ENCODE peak calls at places on chromosomes 13 and 19, in six cellular contexts. One of them, this sample, is unnamed.

GRCh38 chr13:20711301-20712044 is 8.0 kb downstream of the IL17D start:
- DNase-seq in bronchial epithelial cell: no peak
- DNase-seq in nephron progenitor cell: peak; percentile 70
- DNase-seq in fibroblast of the aortic adventitia: no peak
- DNase-seq in IMR-90: no peak
- DNase-seq in iPS-NIHi11: peak; percentile 33
- DNase-seq in this sample: peak; percentile 66

GRCh38 chr19:5120833-5121232 is 151.9 kb downstream of the KDM4B start:
- DNase-seq in bronchial epithelial cell: no peak
- DNase-seq in nephron progenitor cell: no peak
- DNase-seq in fibroblast of the aortic adventitia: no peak
- DNase-seq in IMR-90: no peak
- DNase-seq in iPS-NIHi11: no peak
- DNase-seq in this sample: no peak

GRCh38 chr13:59532405-59532804 is 631.3 kb downstream of the DIAPH3 start:
- DNase-seq in bronchial epithelial cell: peak; percentile 73
- DNase-seq in nephron progenitor cell: no peak
- DNase-seq in fibroblast of the aortic adventitia: no peak
- DNase-seq in IMR-90: no peak
- DNase-seq in iPS-NIHi11: no peak
- DNase-seq in this sample: no peak

GRCh38 chr19:49430678-49431329 is 5.6 kb downstream of the GFY start:
- DNase-seq in bronchial epithelial cell: no peak
- DNase-seq in nephron progenitor cell: no peak
- DNase-seq in fibroblast of the aortic adventitia: no peak
- DNase-seq in IMR-90: no peak
- DNase-seq in iPS-NIHi11: no peak
- DNase-seq in this sample: no peak

GRCh38 chr13:21040120-21040834 is 21.1 kb downstream of the LATS2 start:
- DNase-seq in bronchial epithelial cell: no peak
- DNase-seq in nephron progenitor cell: no peak
- DNase-seq in fibroblast of the aortic adventitia: no peak
- DNase-seq in IMR-90: no peak
- DNase-seq in iPS-NIHi11: no peak
- DNase-seq in this sample: no peak

GRCh38 chr13:55516610-55517009 is 1624.1 kb upstream of the PRR20A start:
- DNase-seq in bronchial epithelial cell: no peak
- DNase-seq in nephron progenitor cell: no peak
- DNase-seq in fibroblast of the aortic adventitia: no peak
- DNase-seq in IMR-90: no peak
- DNase-seq in iPS-NIHi11: no peak
- DNase-seq in this sample: no peak

GRCh38 chr19:11598103-11598483 is 810 bp downstream of the ZNF627 start:
- DNase-seq in bronchial epithelial cell: peak; percentile 8
- DNase-seq in nephron progenitor cell: no peak
- DNase-seq in fibroblast of the aortic adventitia: peak; percentile 43
- DNase-seq in IMR-90: no peak
- DNase-seq in iPS-NIHi11: no peak
- DNase-seq in this sample: no peak

GRCh38 chr19:14081797-14082674 is 3.5 kb downstream of the C19orf67 start:
- DNase-seq in bronchial epithelial cell: peak; percentile 82
- DNase-seq in nephron progenitor cell: no peak
- DNase-seq in fibroblast of the aortic adventitia: no peak
- DNase-seq in IMR-90: peak; percentile 27
- DNase-seq in iPS-NIHi11: no peak
- DNase-seq in this sample: peak; percentile 71

GRCh38 chr13:29956771-29957170 is 106.4 kb upstream of the UBL3 start:
- DNase-seq in bronchial epithelial cell: no peak
- DNase-seq in nephron progenitor cell: peak; percentile 30
- DNase-seq in fibroblast of the aortic adventitia: no peak
- DNase-seq in IMR-90: no peak
- DNase-seq in iPS-NIHi11: no peak
- DNase-seq in this sample: no peak

GRCh38 chr13:110925023-110925608 is 10.2 kb upstream of the ANKRD10 start:
- DNase-seq in bronchial epithelial cell: no peak
- DNase-seq in nephron progenitor cell: peak; percentile 24
- DNase-seq in fibroblast of the aortic adventitia: no peak
- DNase-seq in IMR-90: no peak
- DNase-seq in iPS-NIHi11: no peak
- DNase-seq in this sample: no peak

GRCh38 chr13:113207890-113208423 is 512 bp downstream of the PCID2 start:
- DNase-seq in bronchial epithelial cell: peak; percentile 31
- DNase-seq in nephron progenitor cell: no peak
- DNase-seq in fibroblast of the aortic adventitia: peak; percentile 46
- DNase-seq in IMR-90: peak; percentile 59
- DNase-seq in iPS-NIHi11: peak; percentile 54
- DNase-seq in this sample: peak; percentile 78

GRCh38 chr13:75544681-75545333 is 4.8 kb upstream of the UCHL3 start:
- DNase-seq in bronchial epithelial cell: peak; percentile 85
- DNase-seq in nephron progenitor cell: no peak
- DNase-seq in fibroblast of the aortic adventitia: peak; percentile 88
- DNase-seq in IMR-90: peak; percentile 90
- DNase-seq in iPS-NIHi11: no peak
- DNase-seq in this sample: no peak

GRCh38 chr13:30869491-30869890 is 36.6 kb upstream of the MEDAG start:
- DNase-seq in bronchial epithelial cell: no peak
- DNase-seq in nephron progenitor cell: no peak
- DNase-seq in fibroblast of the aortic adventitia: peak; percentile 86
- DNase-seq in IMR-90: peak; percentile 50
- DNase-seq in iPS-NIHi11: no peak
- DNase-seq in this sample: peak; percentile 76

GRCh38 chr13:51620165-51620983 is 36.1 kb downstream of the WDFY2 start:
- DNase-seq in bronchial epithelial cell: no peak
- DNase-seq in nephron progenitor cell: no peak
- DNase-seq in fibroblast of the aortic adventitia: no peak
- DNase-seq in IMR-90: no peak
- DNase-seq in iPS-NIHi11: no peak
- DNase-seq in this sample: no peak

GRCh38 chr19:45542234-45542668 is 35.0 kb downstream of the VASP start:
- DNase-seq in bronchial epithelial cell: peak; percentile 47
- DNase-seq in nephron progenitor cell: no peak
- DNase-seq in fibroblast of the aortic adventitia: no peak
- DNase-seq in IMR-90: no peak
- DNase-seq in iPS-NIHi11: no peak
- DNase-seq in this sample: no peak

GRCh38 chr19:18194554-18195238 is 1.7 kb downstream of the MPV17L2 start:
- DNase-seq in bronchial epithelial cell: no peak
- DNase-seq in nephron progenitor cell: peak; percentile 58
- DNase-seq in fibroblast of the aortic adventitia: peak; percentile 82
- DNase-seq in IMR-90: peak; percentile 34
- DNase-seq in iPS-NIHi11: peak; percentile 84
- DNase-seq in this sample: peak; percentile 81

GRCh38 chr19:42313840-42314755 is 989 bp downstream of the TMEM145 start:
- DNase-seq in bronchial epithelial cell: no peak
- DNase-seq in nephron progenitor cell: no peak
- DNase-seq in fibroblast of the aortic adventitia: no peak
- DNase-seq in IMR-90: no peak
- DNase-seq in iPS-NIHi11: no peak
- DNase-seq in this sample: no peak

GRCh38 chr19:46528601-46529447 is 33.2 kb upstream of the PNMA8B start:
- DNase-seq in bronchial epithelial cell: no peak
- DNase-seq in nephron progenitor cell: no peak
- DNase-seq in fibroblast of the aortic adventitia: no peak
- DNase-seq in IMR-90: no peak
- DNase-seq in iPS-NIHi11: no peak
- DNase-seq in this sample: no peak

GRCh38 chr13:59531571-59532091 is 632.1 kb downstream of the DIAPH3 start:
- DNase-seq in bronchial epithelial cell: peak; percentile 65
- DNase-seq in nephron progenitor cell: no peak
- DNase-seq in fibroblast of the aortic adventitia: peak; percentile 83
- DNase-seq in IMR-90: peak; percentile 89
- DNase-seq in iPS-NIHi11: peak; percentile 45
- DNase-seq in this sample: peak; percentile 87

GRCh38 chr19:11624064-11624463 is 26.8 kb downstream of the ZNF627 start:
- DNase-seq in bronchial epithelial cell: peak; percentile 50
- DNase-seq in nephron progenitor cell: no peak
- DNase-seq in fibroblast of the aortic adventitia: peak; percentile 76
- DNase-seq in IMR-90: peak; percentile 35
- DNase-seq in iPS-NIHi11: no peak
- DNase-seq in this sample: no peak

GRCh38 chr19:9917322-9917721 is 19.0 kb downstream of the OLFM2 start:
- DNase-seq in bronchial epithelial cell: peak; percentile 46
- DNase-seq in nephron progenitor cell: peak; percentile 36
- DNase-seq in fibroblast of the aortic adventitia: peak; percentile 52
- DNase-seq in IMR-90: peak; percentile 60
- DNase-seq in iPS-NIHi11: peak; percentile 84
- DNase-seq in this sample: peak; percentile 80

GRCh38 chr19:38012944-38013343 is 105.9 kb downstream of the SIPA1L3 start:
- DNase-seq in bronchial epithelial cell: no peak
- DNase-seq in nephron progenitor cell: no peak
- DNase-seq in fibroblast of the aortic adventitia: no peak
- DNase-seq in IMR-90: no peak
- DNase-seq in iPS-NIHi11: no peak
- DNase-seq in this sample: no peak

GRCh38 chr19:56312787-56313343 is 1.8 kb downstream of the ZSCAN5A start:
- DNase-seq in bronchial epithelial cell: no peak
- DNase-seq in nephron progenitor cell: no peak
- DNase-seq in fibroblast of the aortic adventitia: no peak
- DNase-seq in IMR-90: no peak
- DNase-seq in iPS-NIHi11: no peak
- DNase-seq in this sample: no peak

GRCh38 chr19:12792048-12792852 is 964 bp downstream of the JUNB start:
- DNase-seq in bronchial epithelial cell: no peak
- DNase-seq in nephron progenitor cell: peak; percentile 71
- DNase-seq in fibroblast of the aortic adventitia: peak; percentile 48
- DNase-seq in IMR-90: peak; percentile 55
- DNase-seq in iPS-NIHi11: no peak
- DNase-seq in this sample: peak; percentile 82

GRCh38 chr13:39038569-39038898 is 278 bp downstream of the NHLRC3 start:
- DNase-seq in bronchial epithelial cell: no peak
- DNase-seq in nephron progenitor cell: no peak
- DNase-seq in fibroblast of the aortic adventitia: no peak
- DNase-seq in IMR-90: no peak
- DNase-seq in iPS-NIHi11: no peak
- DNase-seq in this sample: no peak

GRCh38 chr13:113342820-113343691 is 20.9 kb downstream of the GRTP1 start:
- DNase-seq in bronchial epithelial cell: no peak
- DNase-seq in nephron progenitor cell: no peak
- DNase-seq in fibroblast of the aortic adventitia: no peak
- DNase-seq in IMR-90: no peak
- DNase-seq in iPS-NIHi11: no peak
- DNase-seq in this sample: peak; percentile 46

GRCh38 chr13:51519839-51520238 is 64.4 kb upstream of the WDFY2 start:
- DNase-seq in bronchial epithelial cell: peak; percentile 86
- DNase-seq in nephron progenitor cell: no peak
- DNase-seq in fibroblast of the aortic adventitia: peak; percentile 75
- DNase-seq in IMR-90: peak; percentile 61
- DNase-seq in iPS-NIHi11: no peak
- DNase-seq in this sample: no peak

GRCh38 chr13:50353651-50354415 is 338.6 kb downstream of the KCNRG start:
- DNase-seq in bronchial epithelial cell: peak; percentile 93
- DNase-seq in nephron progenitor cell: no peak
- DNase-seq in fibroblast of the aortic adventitia: peak; percentile 33
- DNase-seq in IMR-90: peak; percentile 62
- DNase-seq in iPS-NIHi11: no peak
- DNase-seq in this sample: no peak

GRCh38 chr19:6743714-6744380 is 4.4 kb downstream of the TRIP10 start:
- DNase-seq in bronchial epithelial cell: no peak
- DNase-seq in nephron progenitor cell: no peak
- DNase-seq in fibroblast of the aortic adventitia: no peak
- DNase-seq in IMR-90: peak; percentile 37
- DNase-seq in iPS-NIHi11: no peak
- DNase-seq in this sample: no peak

GRCh38 chr13:48532146-48532472 is 771 bp downstream of the RCBTB2 start:
- DNase-seq in bronchial epithelial cell: no peak
- DNase-seq in nephron progenitor cell: no peak
- DNase-seq in fibroblast of the aortic adventitia: peak; percentile 74
- DNase-seq in IMR-90: peak; percentile 52
- DNase-seq in iPS-NIHi11: no peak
- DNase-seq in this sample: no peak